ENCODE peak calls at places on chromosome 9, in five cellular contexts. D, M, O, K and U are unnamed samples.

GRCh38 chr9:13952906-13953305 is 361.0 kb downstream of the NFIB start:
- DNase-seq in M (no peak), K (no peak), D (no peak), O (no peak), U (no peak)

GRCh38 chr9:18456624-18457237 is 17.2 kb upstream of the ADAMTSL1 start:
- DNase-seq in O (no peak), D (no peak), M (no peak), K (no peak), U (no peak)

GRCh38 chr9:15711531-15712295 is 158.9 kb downstream of the CCDC171 start:
- DNase-seq in D (no peak), K (peak), O (no peak), M (no peak), U (no peak)

GRCh38 chr9:107809859-107810492 is 320.4 kb upstream of the KLF4 start:
- DNase-seq in K (peak), D (no peak), O (no peak), M (peak), U (no peak)

GRCh38 chr9:128528445-128529160 is 23.8 kb upstream of the SPTAN1 start:
- DNase-seq in O (no peak), M (no peak), D (no peak), K (no peak), U (no peak)

GRCh38 chr9:22097712-22098111 is 88.6 kb upstream of the CDKN2B start:
- DNase-seq in M (no peak), D (no peak), O (no peak), K (peak), U (no peak)

GRCh38 chr9:9846538-9846937 is 766.3 kb downstream of the PTPRD start:
- DNase-seq in D (no peak), M (no peak), O (no peak), K (no peak), U (no peak)

GRCh38 chr9:124676159-124676551 is 95.0 kb downstream of the NR6A1 start:
- DNase-seq in O (no peak), D (no peak), K (peak), M (no peak), U (no peak)

GRCh38 chr9:112175796-112176315 is 759 bp upstream of the SUSD1 start:
- DNase-seq in O (no peak), D (no peak), M (no peak), K (no peak), U (no peak)

GRCh38 chr9:123339666-123340414 is 16.2 kb upstream of the CRB2 start:
- DNase-seq in K (no peak), M (no peak), O (no peak), D (peak), U (no peak)

GRCh38 chr9:101536938-101537337 is 3.3 kb downstream of the RNF20 start:
- DNase-seq in D (no peak), O (no peak), K (peak), M (no peak), U (no peak)

GRCh38 chr9:121736147-121736721 is 84.8 kb downstream of the DAB2IP start:
- DNase-seq in M (peak), K (peak), D (peak), O (no peak), U (peak)

GRCh38 chr9:97543568-97543967 is 42.1 kb downstream of the TMOD1 start:
- DNase-seq in K (no peak), O (peak), D (no peak), M (no peak), U (no peak)

GRCh38 chr9:115925424-115925823 is 228.2 kb upstream of the PAPPA start:
- DNase-seq in K (no peak), O (no peak), D (no peak), M (no peak), U (no peak)

GRCh38 chr9:82129708-82130107 is 141.1 kb downstream of the SPATA31D1 start:
- DNase-seq in O (no peak), D (no peak), M (no peak), K (no peak), U (no peak)

GRCh38 chr9:29556317-29556716 is 1983.0 kb upstream of the C9orf72 start:
- DNase-seq in M (no peak), O (no peak), D (no peak), K (peak), U (no peak)

GRCh38 chr9:73260506-73260905 is 108.8 kb downstream of the ANXA1 start:
- DNase-seq in O (no peak), D (no peak), K (no peak), M (no peak), U (no peak)

GRCh38 chr9:93058357-93059096 is at the start of gene SUSD3:
- DNase-seq in M (peak), O (peak), D (peak), K (peak), U (peak)

GRCh38 chr9:134650431-134651190 is 9.0 kb downstream of the COL5A1 start:
- DNase-seq in M (no peak), K (no peak), D (no peak), O (no peak), U (peak)

GRCh38 chr9:13278023-13278367 is 1.5 kb downstream of the MPDZ start:
- DNase-seq in O (no peak), M (no peak), D (no peak), K (peak), U (no peak)

GRCh38 chr9:119375892-119376291 is 6.7 kb upstream of the BRINP1 start:
- DNase-seq in O (peak), D (no peak), K (no peak), M (no peak), U (no peak)

GRCh38 chr9:98634680-98635079 is 74.1 kb downstream of the GABBR2 start:
- DNase-seq in K (no peak), M (no peak), O (no peak), D (no peak), U (no peak)

GRCh38 chr9:16828335-16829281 is 41.9 kb downstream of the BNC2 start:
- DNase-seq in M (no peak), D (peak), O (no peak), K (peak), U (no peak)

GRCh38 chr9:101629624-101630023 is 34.9 kb upstream of the PPP3R2 start:
- DNase-seq in D (no peak), O (no peak), M (no peak), K (no peak), U (no peak)

GRCh38 chr9:128026255-128027165 is 40.6 kb downstream of the NAIF1 start:
- DNase-seq in M (no peak), O (no peak), D (no peak), K (peak), U (peak)

GRCh38 chr9:130359819-130360218 is 84.9 kb upstream of the ASS1 start:
- DNase-seq in K (no peak), M (no peak), D (no peak), O (no peak), U (no peak)
- TF ChIP-seq CTCF in K (no peak), M (no peak), D (no peak), O (no peak), U (no peak)

DNA sequence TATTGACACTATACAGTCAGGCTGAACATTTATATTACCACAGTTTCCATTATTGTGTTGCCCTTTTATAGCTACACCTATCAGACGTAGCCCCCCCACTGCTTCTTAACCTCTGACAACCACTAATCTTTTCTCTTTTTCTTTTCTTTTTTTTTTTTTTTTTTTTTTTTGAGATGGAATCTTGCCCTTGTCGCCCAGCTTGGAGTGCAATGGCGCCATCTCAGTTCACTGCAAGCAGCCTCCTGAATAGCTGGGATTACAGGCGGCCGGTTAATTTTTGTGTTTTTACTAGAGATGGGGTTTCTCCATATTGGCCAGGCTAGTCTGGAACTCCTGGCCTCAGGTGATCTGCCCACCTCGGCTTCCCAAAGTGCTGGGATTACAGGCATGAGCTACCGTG is 75.4 kb downstream of the UHRF2 start:
- DNase-seq in D (no peak), O (no peak), K (no peak), M (no peak), U (no peak)
- TF ChIP-seq CTCF in D (no peak), O (peak), K (peak), M (no peak), U (no peak)

DNA sequence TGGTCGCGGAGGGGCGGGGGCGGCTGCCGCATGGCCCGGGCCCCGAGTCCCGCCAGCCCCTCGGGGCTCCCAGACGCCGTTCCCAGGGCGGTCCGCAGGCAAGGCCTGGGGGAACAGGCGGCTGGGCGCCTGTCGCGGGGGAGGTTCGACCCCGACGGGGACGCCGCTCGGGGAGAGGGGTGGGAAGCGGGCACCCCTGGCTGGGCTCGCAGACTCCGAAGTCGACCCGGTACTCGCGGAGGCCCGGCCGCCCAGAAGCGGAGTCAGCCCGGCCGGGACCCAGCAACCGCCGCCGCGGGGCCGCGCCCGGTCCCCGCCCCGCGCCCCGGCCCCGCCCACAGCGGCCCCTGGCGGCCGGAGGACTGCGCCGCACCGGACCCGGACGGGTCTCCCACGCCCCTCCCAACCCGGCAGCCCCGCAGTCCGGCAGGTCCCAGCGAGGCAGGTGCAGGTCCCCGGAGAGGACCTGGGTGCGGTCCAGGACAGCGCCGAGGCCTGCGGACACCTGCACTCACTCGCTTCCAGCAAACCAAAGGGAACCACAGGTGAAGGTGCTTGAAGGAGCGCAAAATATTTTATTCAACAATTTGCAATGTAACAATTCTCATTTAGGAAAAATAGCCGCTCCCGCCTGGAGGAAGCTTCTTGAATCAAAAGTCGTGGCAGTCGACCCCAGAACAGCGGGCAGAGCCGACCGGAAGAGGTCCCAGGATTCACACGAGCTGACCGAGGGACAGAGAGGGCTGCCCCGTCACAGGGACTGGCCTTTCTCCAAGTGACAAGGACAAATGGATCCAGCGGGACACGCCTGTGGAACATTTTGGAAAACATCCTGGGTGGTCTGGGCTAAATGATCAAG is at the start of gene INPP5E:
- DNase-seq in K (peak), O (peak), M (peak), D (peak), U (peak)
- TF ChIP-seq CTCF in K (peak), O (peak), M (no peak), D (peak), U (peak)

DNA sequence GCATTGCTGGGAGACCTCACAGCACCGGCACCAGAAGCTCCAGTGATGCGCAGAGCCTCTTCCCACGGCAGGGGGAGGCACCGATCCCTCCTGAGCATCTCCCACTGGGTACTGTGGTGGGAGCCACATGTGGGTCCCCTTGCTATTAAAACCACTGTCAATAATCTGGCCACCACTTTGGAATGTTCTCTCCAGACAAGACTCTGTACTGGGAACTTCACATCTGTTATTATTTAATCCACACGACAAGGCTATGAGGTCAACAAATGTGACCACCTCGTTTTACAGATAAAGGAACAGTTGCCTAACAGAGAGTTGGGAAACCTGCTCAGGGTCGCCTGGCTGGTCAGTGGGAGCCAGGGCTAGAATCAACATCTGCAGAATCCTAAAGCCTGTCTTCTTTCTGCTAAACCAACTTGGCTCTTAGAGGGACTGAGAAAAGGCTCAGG is 72.7 kb downstream of the EPB41L4B start:
- DNase-seq in M (no peak), K (no peak), O (no peak), D (no peak), U (no peak)
- TF ChIP-seq CTCF in M (no peak), K (peak), O (no peak), D (no peak), U (no peak)

GRCh38 chr9:75088646-75089368 is 493 bp downstream of the OSTF1 start:
- DNase-seq in O (no peak), D (peak), M (peak), K (peak), U (peak)
- TF ChIP-seq CTCF in O (peak), D (no peak), M (no peak), K (peak), U (no peak)

DNA sequence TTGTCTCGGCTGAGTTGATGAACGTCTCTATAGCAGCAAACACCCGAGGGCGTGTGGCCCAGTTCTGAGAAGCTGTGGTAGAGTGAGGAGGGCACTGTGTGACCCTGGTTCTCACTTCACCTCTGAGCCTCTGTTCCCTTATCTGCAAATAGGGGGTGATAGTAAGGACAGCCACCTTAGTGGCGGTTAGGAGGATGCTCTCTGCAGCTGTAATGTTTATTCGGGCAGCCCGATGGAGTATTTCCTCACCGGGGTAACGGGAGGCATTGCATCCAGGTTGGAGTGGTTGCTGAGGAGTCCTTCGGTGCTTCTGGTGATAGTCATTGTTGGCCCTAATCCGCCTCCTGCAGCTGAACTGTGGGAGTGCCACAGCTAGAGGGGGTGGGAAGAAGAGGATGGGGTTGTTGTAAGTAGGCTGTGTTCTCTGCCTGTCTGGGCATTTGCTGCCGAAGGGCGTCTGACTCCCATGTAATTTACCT is 13.9 kb downstream of the PRRC2B start:
- DNase-seq in D (peak), O (no peak), K (peak), M (no peak), U (no peak)
- TF ChIP-seq CTCF in D (no peak), O (peak), K (peak), M (no peak), U (peak)